ENCODE peak calls at places on chromosome 4, in eight cellular contexts. O is body of pancreas, E is transverse colon, X is neural progenitor cell, S is A549, F is endothelial cell, I is glutamatergic neuron, V is lung. Z is an unnamed sample.

GRCh38 chr4:80058740-80059139 is 14.3 kb downstream of the ANTXR2 start:
- DNase-seq in I (no peak), O (no peak), F (no peak), S (no peak), V (no peak), E (no peak), X (no peak), Z (no peak)

GRCh38 chr4:6987566-6987920 is 55.6 kb upstream of the TADA2B start:
- DNase-seq in S (no peak), I (no peak), X (peak; percentile 68), O (no peak), F (no peak), E (no peak), V (no peak), Z (peak; percentile 44)

GRCh38 chr4:127304356-127304755 is 328.4 kb upstream of the INTU start:
- DNase-seq in V (no peak), I (no peak), E (no peak), S (no peak), X (no peak), F (no peak), O (no peak), Z (no peak)

GRCh38 chr4:26821677-26822503 is 38.8 kb upstream of the STIM2 start:
- DNase-seq in X (no peak), V (no peak), F (no peak), O (no peak), E (no peak), I (no peak), S (peak; percentile 27), Z (no peak)

GRCh38 chr4:158949094-158949493 is 153.8 kb upstream of the RAPGEF2 start:
- DNase-seq in E (no peak), X (no peak), V (no peak), O (no peak), I (no peak), F (no peak), S (no peak), Z (peak; percentile 38)

GRCh38 chr4:131001371-131001770 is 1905.4 kb downstream of the C4orf33 start:
- DNase-seq in S (no peak), F (no peak), O (no peak), I (no peak), E (no peak), V (no peak), X (no peak), Z (no peak)

GRCh38 chr4:156322592-156322991 is 368.9 kb upstream of the CTSO start:
- DNase-seq in F (no peak), E (no peak), V (no peak), I (no peak), X (no peak), O (no peak), S (no peak), Z (peak; percentile 52)

GRCh38 chr4:105186701-105187158 is 40.1 kb downstream of the TET2 start:
- DNase-seq in X (no peak), V (no peak), S (no peak), F (no peak), E (no peak), I (no peak), O (no peak), Z (peak; percentile 51)

GRCh38 chr4:71229477-71230257 is 109.2 kb upstream of the SLC4A4 start:
- DNase-seq in X (peak; percentile 64), F (peak; percentile 16), S (peak; percentile 31), V (no peak), I (peak; percentile 40), E (peak; percentile 31), O (peak; percentile 52), Z (peak; percentile 54)

GRCh38 chr4:76687730-76688441 is 210.1 kb downstream of the SOWAHB start:
- DNase-seq in F (no peak), V (no peak), O (no peak), E (no peak), X (peak; percentile 26), I (no peak), S (no peak), Z (no peak)

GRCh38 chr4:38935391-38936073 is 67.9 kb downstream of the FAM114A1 start:
- DNase-seq in V (no peak), I (no peak), E (no peak), X (no peak), O (no peak), S (no peak), F (no peak), Z (no peak)

GRCh38 chr4:36128689-36129088 is 115.6 kb downstream of the ARAP2 start:
- DNase-seq in O (no peak), S (no peak), X (no peak), E (no peak), I (no peak), V (no peak), F (no peak), Z (peak; percentile 42)

GRCh38 chr4:151678048-151678853 is 82.6 kb downstream of the GATB start:
- DNase-seq in S (no peak), X (no peak), V (no peak), I (no peak), E (no peak), O (no peak), F (no peak), Z (no peak)

GRCh38 chr4:179666226-179666625 is 2224.0 kb upstream of the AGA start:
- DNase-seq in I (no peak), V (no peak), F (no peak), X (peak; percentile 9), S (no peak), E (no peak), O (no peak), Z (no peak)

GRCh38 chr4:86895692-86896488 is 3.7 kb upstream of the C4orf36 start:
- DNase-seq in S (peak; percentile 68), E (no peak), I (no peak), F (peak; percentile 21), X (peak; percentile 84), O (peak; percentile 23), V (no peak), Z (peak; percentile 83)

GRCh38 chr4:7967501-7968261 is 28.0 kb upstream of the AFAP1 start:
- DNase-seq in I (no peak), X (no peak), E (peak; percentile 48), V (no peak), S (no peak), O (no peak), F (no peak), Z (peak; percentile 30)

GRCh38 chr4:7962609-7963508 is 23.2 kb upstream of the AFAP1 start:
- DNase-seq in O (no peak), I (no peak), S (no peak), X (no peak), E (no peak), V (no peak), F (no peak), Z (no peak)

GRCh38 chr4:107468812-107469211 is 251.2 kb downstream of the PAPSS1 start:
- DNase-seq in S (no peak), V (no peak), I (no peak), O (no peak), X (no peak), F (no peak), E (no peak), Z (no peak)

DNA sequence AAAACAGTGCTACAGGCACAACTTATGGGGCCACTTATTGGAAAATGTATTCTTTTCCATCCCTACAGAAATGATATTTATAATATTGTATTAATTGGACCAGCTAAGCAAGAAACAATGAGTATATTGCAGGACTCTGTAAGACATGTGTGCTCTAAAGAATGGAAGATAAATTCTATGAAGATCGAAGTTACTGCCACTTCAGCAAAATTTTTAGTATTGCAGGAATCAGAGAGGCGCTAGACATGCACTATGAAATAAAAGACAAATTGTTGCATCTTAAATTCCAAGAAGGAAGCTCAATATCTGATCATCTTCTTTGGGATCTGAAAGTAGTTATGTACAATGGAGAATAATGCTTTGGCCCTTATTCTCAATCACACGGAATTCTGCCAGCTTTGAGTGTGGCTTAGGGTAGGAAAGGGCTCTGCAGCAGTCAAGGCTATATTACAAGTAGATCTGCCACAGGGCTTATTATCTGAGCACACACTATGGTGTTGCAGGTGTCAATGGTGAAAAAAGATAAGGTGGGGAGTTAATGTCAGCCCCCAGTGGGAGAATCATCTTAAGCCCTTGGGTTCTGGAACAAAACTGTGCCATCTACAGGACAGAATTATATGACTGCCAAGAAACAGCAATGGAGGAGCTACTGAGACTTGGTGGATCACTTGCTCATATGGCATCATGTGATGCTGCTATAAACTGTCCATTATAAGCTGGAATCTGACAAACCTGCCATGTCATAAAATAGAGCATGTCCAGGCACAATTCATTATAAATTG is 334.0 kb upstream of the NDST3 start:
- DNase-seq in F (no peak), E (no peak), V (no peak), S (peak; percentile 2), O (no peak), X (no peak), I (no peak), Z (peak; percentile 24)
- TF ChIP-seq CTCF in F (peak; percentile 48), E (peak; percentile 23), V (no peak), S (no peak), O (no peak), X (peak; percentile 61), I (peak; percentile 56), Z (peak; percentile 10)

GRCh38 chr4:83486457-83487129 is 1.7 kb upstream of the ABRAXAS1 start:
- DNase-seq in O (no peak), X (no peak), F (no peak), E (no peak), I (no peak), S (no peak), V (no peak), Z (no peak)

GRCh38 chr4:83490876-83491450 is 6.1 kb upstream of the ABRAXAS1 start:
- DNase-seq in S (peak; percentile 49), F (peak; percentile 21), E (no peak), X (peak; percentile 42), O (no peak), V (no peak), I (no peak), Z (peak; percentile 55)

GRCh38 chr4:83484500-83485431 is at the start of gene ABRAXAS1:
- DNase-seq in F (peak; percentile 98), X (peak; percentile 99), O (peak; percentile 94), V (peak; percentile 92), E (peak; percentile 95), I (peak; percentile 97), S (peak; percentile 94), Z (peak; percentile 94)

GRCh38 chr4:83489711-83490326 is 4.9 kb upstream of the ABRAXAS1 start:
- DNase-seq in X (peak; percentile 17), I (no peak), O (no peak), E (no peak), V (no peak), S (no peak), F (no peak), Z (no peak)
- TF ChIP-seq CTCF in X (no peak), I (no peak), O (no peak), E (no peak), V (no peak), S (no peak), F (no peak), Z (no peak)

DNA sequence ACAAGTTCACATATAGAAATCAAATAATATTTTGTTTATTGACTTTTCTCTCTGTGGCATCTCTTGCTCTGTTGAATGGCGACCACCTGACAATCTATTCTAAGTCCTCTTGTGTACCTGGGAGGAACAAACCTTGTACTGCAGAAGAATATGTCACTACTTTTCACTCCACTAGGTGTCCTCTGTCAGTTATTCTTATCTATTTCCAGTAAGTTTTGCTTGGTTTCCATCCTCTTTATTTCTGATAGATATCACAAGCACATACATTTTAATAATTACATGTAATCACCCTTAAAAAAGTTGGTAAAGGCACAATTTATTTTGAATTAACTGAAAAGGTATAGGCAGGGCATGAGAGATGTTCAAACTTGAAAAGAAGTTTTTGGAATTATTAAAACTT is 238.4 kb downstream of the SNCA start:
- DNase-seq in S (peak; percentile 20), X (peak; percentile 7), I (no peak), E (no peak), O (no peak), V (no peak), F (no peak), Z (peak; percentile 41)
- TF ChIP-seq CTCF in S (peak; percentile 23), X (peak; percentile 53), I (peak; percentile 34), E (peak; percentile 21), O (no peak), V (no peak), F (peak; percentile 53), Z (peak; percentile 38)

GRCh38 chr4:1576200-1576960 is 107.7 kb downstream of the FAM53A start:
- DNase-seq in F (no peak), S (no peak), E (no peak), I (peak; percentile 10), O (no peak), V (no peak), X (no peak), Z (no peak)
- TF ChIP-seq CTCF in F (no peak), S (no peak), E (no peak), I (no peak), O (no peak), V (no peak), X (no peak), Z (no peak)

Z was measured in MCF 10A.